ENCODE peak calls at places on chromosomes 6 and 20, in eight cellular contexts. D, T, R, C, Q, S, B and Z are unnamed samples.

GRCh38 chr20:57213924-57214323 is 52.5 kb downstream of the BMP7 start:
- DNase-seq in B (no peak), R (no peak), T (no peak), D (no peak), C (no peak), Q (no peak), S (no peak), Z (no peak)

GRCh38 chr20:60132827-60133549 is 174.8 kb downstream of the CDH26 start:
- DNase-seq in D (no peak), T (no peak), R (no peak), Q (no peak), C (no peak), S (no peak), B (no peak), Z (no peak)

GRCh38 chr6:101393291-101394251 is at the start of gene GRIK2:
- DNase-seq in D (peak; percentile 20), Q (no peak), B (no peak), S (peak; percentile 29), C (no peak), R (no peak), T (no peak), Z (no peak)

GRCh38 chr6:27178860-27179259 is 68.6 kb upstream of the PRSS16 start:
- DNase-seq in D (no peak), S (no peak), B (no peak), T (no peak), Q (no peak), C (no peak), R (no peak), Z (no peak)

GRCh38 chr6:2733324-2733723 is 17.4 kb downstream of the MYLK4 start:
- DNase-seq in S (peak; percentile 79), T (no peak), B (no peak), R (no peak), C (peak; percentile 12), Q (no peak), D (peak; percentile 61), Z (no peak)

GRCh38 chr6:16149305-16149704 is 20.4 kb downstream of the MYLIP start:
- DNase-seq in D (no peak), T (no peak), S (no peak), B (no peak), R (no peak), C (no peak), Q (no peak), Z (no peak)

GRCh38 chr6:12343440-12344162 is 53.4 kb downstream of the EDN1 start:
- DNase-seq in Q (no peak), B (no peak), T (no peak), S (no peak), D (no peak), R (no peak), C (no peak), Z (no peak)

GRCh38 chr6:158500016-158500735 is 59.7 kb upstream of the TMEM181 start:
- DNase-seq in D (no peak), T (no peak), Q (no peak), B (no peak), R (no peak), C (no peak), S (no peak), Z (no peak)

GRCh38 chr6:129719692-129720091 is 9.7 kb upstream of the ARHGAP18 start:
- DNase-seq in D (no peak), R (no peak), Q (no peak), S (no peak), T (no peak), B (peak; percentile 42), C (no peak), Z (no peak)

GRCh38 chr20:40860487-40860902 is 168.1 kb upstream of the TOP1 start:
- DNase-seq in T (no peak), C (no peak), R (no peak), D (no peak), S (no peak), Q (peak; percentile 33), B (peak; percentile 64), Z (no peak)

GRCh38 chr20:63059684-63060056 is 52.9 kb upstream of the BHLHE23 start:
- DNase-seq in R (no peak), T (no peak), Q (no peak), D (no peak), S (no peak), B (no peak), C (no peak), Z (no peak)

GRCh38 chr6:16761469-16762264 is 407 bp upstream of the ATXN1 start:
- DNase-seq in R (peak; percentile 68), Q (peak; percentile 90), C (peak; percentile 58), B (peak; percentile 81), T (peak; percentile 56), D (peak; percentile 80), S (peak; percentile 82), Z (peak; percentile 56)

GRCh38 chr6:75488026-75488425 is 5.6 kb downstream of the FILIP1 start:
- DNase-seq in R (no peak), C (no peak), Q (no peak), B (peak; percentile 44), T (no peak), S (no peak), D (no peak), Z (no peak)

GRCh38 chr6:24933868-24934401 is 1.8 kb downstream of the RIPOR2 start:
- DNase-seq in R (no peak), B (no peak), Q (no peak), S (no peak), D (no peak), C (no peak), T (no peak), Z (no peak)

GRCh38 chr6:5135783-5136376 is 50.7 kb downstream of the PPP1R3G start:
- DNase-seq in B (no peak), C (peak; percentile 25), Q (no peak), S (peak; percentile 40), D (no peak), T (peak; percentile 8), R (peak; percentile 13), Z (no peak)

GRCh38 chr20:35870541-35871307 is 83.6 kb downstream of the SCAND1 start:
- DNase-seq in T (no peak), B (no peak), R (no peak), Q (no peak), S (no peak), C (no peak), D (no peak), Z (no peak)

GRCh38 chr20:63966172-63966943 is 3.4 kb downstream of the ZNF512B start:
- DNase-seq in Q (no peak), B (no peak), C (no peak), R (no peak), S (no peak), T (no peak), D (no peak), Z (no peak)

GRCh38 chr20:7940341-7940740 is at the start of gene HAO1:
- DNase-seq in T (no peak), D (no peak), B (no peak), Q (no peak), R (no peak), C (no peak), S (no peak), Z (no peak)

GRCh38 chr6:136309171-136309570 is 19.5 kb upstream of the BCLAF1 start:
- DNase-seq in B (no peak), S (no peak), T (no peak), C (no peak), R (no peak), D (no peak), Q (no peak), Z (no peak)

GRCh38 chr20:64057628-64058498 is 5.1 kb upstream of the TCEA2 start:
- DNase-seq in B (no peak), Q (peak; percentile 43), C (peak; percentile 80), R (peak; percentile 77), T (peak; percentile 67), D (peak; percentile 39), S (peak; percentile 90), Z (peak; percentile 81)